ENCODE peak calls at places on chromosome 7, in five cellular contexts. One of them, this sample, is unnamed.
A peak's percentile ranks its signal among the peaks of the same experiment; 100 is the strongest.

GRCh38 chr7:75662579-75663301 is 76.0 kb downstream of the HIP1 start:
- DNase-seq in sigmoid colon: no peak
- DNase-seq in colonic mucosa: no peak
- DNase-seq in upper lobe of right lung: no peak
- DNase-seq in astrocyte: no peak
- DNase-seq in this sample: no peak

GRCh38 chr7:43680736-43681135 is 48.6 kb downstream of the COA1 start:
- DNase-seq in upper lobe of right lung: no peak
- DNase-seq in sigmoid colon: no peak
- DNase-seq in astrocyte: no peak
- DNase-seq in colonic mucosa: no peak
- DNase-seq in this sample: no peak

GRCh38 chr7:55191161-55191925 is 172.5 kb downstream of the EGFR start:
- DNase-seq in colonic mucosa: no peak
- DNase-seq in astrocyte: no peak
- DNase-seq in upper lobe of right lung: peak; percentile 58
- DNase-seq in sigmoid colon: no peak
- DNase-seq in this sample: no peak

GRCh38 chr7:45138433-45139267 is 18.9 kb upstream of the RAMP3 start:
- DNase-seq in sigmoid colon: no peak
- DNase-seq in upper lobe of right lung: no peak
- DNase-seq in colonic mucosa: no peak
- DNase-seq in astrocyte: no peak
- DNase-seq in this sample: no peak

GRCh38 chr7:112550468-112551060 is 69.8 kb downstream of the LSMEM1 start:
- DNase-seq in astrocyte: peak; percentile 35
- DNase-seq in colonic mucosa: peak; percentile 55
- DNase-seq in upper lobe of right lung: no peak
- DNase-seq in sigmoid colon: no peak
- DNase-seq in this sample: peak; percentile 71

GRCh38 chr7:33725111-33725510 is 180.2 kb upstream of the BMPER start:
- DNase-seq in colonic mucosa: no peak
- DNase-seq in sigmoid colon: no peak
- DNase-seq in upper lobe of right lung: no peak
- DNase-seq in astrocyte: no peak
- DNase-seq in this sample: no peak

GRCh38 chr7:20352573-20353304 is 22.0 kb downstream of the ITGB8 start:
- DNase-seq in colonic mucosa: no peak
- DNase-seq in upper lobe of right lung: no peak
- DNase-seq in sigmoid colon: no peak
- DNase-seq in astrocyte: peak; percentile 72
- DNase-seq in this sample: peak; percentile 100

GRCh38 chr7:24728503-24729364 is 28.5 kb downstream of the GSDME start:
- DNase-seq in sigmoid colon: no peak
- DNase-seq in upper lobe of right lung: no peak
- DNase-seq in colonic mucosa: no peak
- DNase-seq in astrocyte: peak; percentile 55
- DNase-seq in this sample: no peak

GRCh38 chr7:17941171-17941490 is 837 bp upstream of the SNX13 start:
- DNase-seq in sigmoid colon: no peak
- DNase-seq in colonic mucosa: no peak
- DNase-seq in upper lobe of right lung: no peak
- DNase-seq in astrocyte: no peak
- DNase-seq in this sample: peak; percentile 35

DNA sequence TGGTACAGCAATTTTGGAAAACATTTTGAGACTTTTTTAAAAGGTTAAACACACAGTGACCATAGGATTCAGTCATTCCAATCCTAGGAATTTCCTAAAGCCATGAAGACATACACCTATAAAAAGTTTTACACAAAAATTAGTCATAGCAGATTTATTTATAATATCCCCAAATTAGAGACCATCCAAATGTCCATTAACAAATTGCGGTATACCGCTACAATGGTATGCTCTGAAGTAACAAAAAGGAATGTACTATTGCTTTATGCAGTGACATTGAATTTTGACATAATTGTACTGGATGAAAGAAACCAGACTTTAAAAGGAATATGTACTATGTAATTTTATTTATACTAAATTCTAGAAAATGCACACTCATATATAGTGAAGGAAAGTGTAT is 362.8 kb downstream of the HGF start:
- DNase-seq in colonic mucosa: no peak
- DNase-seq in astrocyte: no peak
- DNase-seq in upper lobe of right lung: no peak
- DNase-seq in sigmoid colon: no peak
- DNase-seq in this sample: no peak
- TF ChIP-seq CTCF in colonic mucosa: no peak
- TF ChIP-seq CTCF in astrocyte: no peak
- TF ChIP-seq CTCF in upper lobe of right lung: no peak
- TF ChIP-seq CTCF in sigmoid colon: no peak
- TF ChIP-seq CTCF in this sample: no peak

GRCh38 chr7:32301427-32301826 is 188.8 kb downstream of the LSM5 start:
- DNase-seq in sigmoid colon: no peak
- DNase-seq in upper lobe of right lung: no peak
- DNase-seq in astrocyte: no peak
- DNase-seq in colonic mucosa: no peak
- DNase-seq in this sample: no peak

GRCh38 chr7:32298403-32299132 is 191.6 kb downstream of the LSM5 start:
- DNase-seq in upper lobe of right lung: no peak
- DNase-seq in astrocyte: no peak
- DNase-seq in sigmoid colon: no peak
- DNase-seq in colonic mucosa: no peak
- DNase-seq in this sample: no peak

GRCh38 chr7:32293833-32294232 is 196.3 kb downstream of the LSM5 start:
- DNase-seq in upper lobe of right lung: no peak
- DNase-seq in sigmoid colon: no peak
- DNase-seq in astrocyte: no peak
- DNase-seq in colonic mucosa: no peak
- DNase-seq in this sample: no peak

DNA sequence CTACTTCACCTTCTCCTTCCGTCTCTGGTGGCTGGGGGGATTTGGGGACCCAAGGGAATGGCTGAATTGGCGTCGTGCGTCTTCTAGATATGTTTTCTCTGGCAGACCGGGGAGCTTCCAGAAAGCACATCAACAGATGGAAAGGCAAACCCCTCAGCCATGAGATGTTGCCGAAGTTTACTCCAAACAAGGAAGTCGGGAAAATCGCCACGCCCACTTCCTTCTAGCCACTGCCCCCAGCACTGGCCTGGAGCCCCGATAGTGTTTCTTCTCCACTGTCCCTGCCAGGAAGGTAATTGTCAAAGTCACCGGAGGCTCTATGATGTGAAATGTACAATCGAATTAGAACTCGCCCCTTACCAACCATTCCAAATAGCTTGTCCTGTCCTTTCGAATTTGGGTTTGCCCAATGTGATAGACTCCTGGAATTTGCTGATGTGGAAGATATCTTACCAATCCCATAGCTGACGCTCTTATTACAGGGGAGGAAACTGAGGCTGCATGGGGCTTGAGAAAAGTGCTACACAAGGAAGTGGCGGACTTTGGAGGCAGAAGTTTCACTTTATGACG is 191.0 kb downstream of the LSM5 start:
- DNase-seq in colonic mucosa: no peak
- DNase-seq in astrocyte: no peak
- DNase-seq in sigmoid colon: no peak
- DNase-seq in upper lobe of right lung: no peak
- DNase-seq in this sample: peak; percentile 6
- H3K4me3 ChIP-seq in colonic mucosa: peak overlapping the region; percentile 20
- H3K4me3 ChIP-seq in astrocyte: peak overlapping the region; percentile 64
- H3K4me3 ChIP-seq in sigmoid colon: peak overlapping the region; percentile 46
- H3K4me3 ChIP-seq in upper lobe of right lung: peak overlapping the region; percentile 33
- H3K4me3 ChIP-seq in this sample: peak overlapping the region; percentile 25

DNA sequence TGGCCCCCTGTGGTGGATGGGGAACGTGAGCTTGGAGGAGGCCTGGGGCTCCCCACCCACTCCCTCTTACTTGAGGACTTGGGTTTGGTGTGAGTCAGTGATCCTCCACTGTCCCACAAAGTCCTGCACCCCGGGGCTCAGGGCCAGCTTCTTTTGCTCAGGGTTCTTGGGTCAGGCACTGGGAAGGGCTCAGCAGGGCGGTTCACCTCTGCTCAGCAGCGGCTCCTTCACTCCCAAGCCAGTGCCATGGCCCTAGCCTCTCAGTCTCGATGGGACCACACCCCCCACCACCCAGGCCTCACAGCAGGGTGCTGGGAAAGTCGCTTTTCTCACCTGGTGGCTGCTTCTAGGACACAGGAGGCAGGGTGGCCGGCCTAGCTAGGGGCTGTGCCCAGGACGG is 59.1 kb downstream of the ELFN1 start:
- DNase-seq in sigmoid colon: no peak
- DNase-seq in colonic mucosa: no peak
- DNase-seq in upper lobe of right lung: no peak
- DNase-seq in astrocyte: no peak
- DNase-seq in this sample: no peak
- H3K36me3 ChIP-seq in sigmoid colon: no peaks in the 10 kb centered on the region
- H3K36me3 ChIP-seq in colonic mucosa: no peaks in the 10 kb centered on the region
- H3K36me3 ChIP-seq in upper lobe of right lung: no peaks in the 10 kb centered on the region
- H3K36me3 ChIP-seq in astrocyte: no peaks in the 10 kb centered on the region
- H3K36me3 ChIP-seq in this sample: no peaks in the 10 kb centered on the region

GRCh38 chr7:28615091-28615490 is 202.8 kb downstream of the CREB5 start:
- DNase-seq in sigmoid colon: no peak
- DNase-seq in colonic mucosa: no peak
- DNase-seq in astrocyte: no peak
- DNase-seq in upper lobe of right lung: no peak
- DNase-seq in this sample: no peak
- TF ChIP-seq CTCF in sigmoid colon: no peak
- TF ChIP-seq CTCF in colonic mucosa: no peak
- TF ChIP-seq CTCF in astrocyte: no peak
- TF ChIP-seq CTCF in upper lobe of right lung: no peak
- TF ChIP-seq CTCF in this sample: no peak

DNA sequence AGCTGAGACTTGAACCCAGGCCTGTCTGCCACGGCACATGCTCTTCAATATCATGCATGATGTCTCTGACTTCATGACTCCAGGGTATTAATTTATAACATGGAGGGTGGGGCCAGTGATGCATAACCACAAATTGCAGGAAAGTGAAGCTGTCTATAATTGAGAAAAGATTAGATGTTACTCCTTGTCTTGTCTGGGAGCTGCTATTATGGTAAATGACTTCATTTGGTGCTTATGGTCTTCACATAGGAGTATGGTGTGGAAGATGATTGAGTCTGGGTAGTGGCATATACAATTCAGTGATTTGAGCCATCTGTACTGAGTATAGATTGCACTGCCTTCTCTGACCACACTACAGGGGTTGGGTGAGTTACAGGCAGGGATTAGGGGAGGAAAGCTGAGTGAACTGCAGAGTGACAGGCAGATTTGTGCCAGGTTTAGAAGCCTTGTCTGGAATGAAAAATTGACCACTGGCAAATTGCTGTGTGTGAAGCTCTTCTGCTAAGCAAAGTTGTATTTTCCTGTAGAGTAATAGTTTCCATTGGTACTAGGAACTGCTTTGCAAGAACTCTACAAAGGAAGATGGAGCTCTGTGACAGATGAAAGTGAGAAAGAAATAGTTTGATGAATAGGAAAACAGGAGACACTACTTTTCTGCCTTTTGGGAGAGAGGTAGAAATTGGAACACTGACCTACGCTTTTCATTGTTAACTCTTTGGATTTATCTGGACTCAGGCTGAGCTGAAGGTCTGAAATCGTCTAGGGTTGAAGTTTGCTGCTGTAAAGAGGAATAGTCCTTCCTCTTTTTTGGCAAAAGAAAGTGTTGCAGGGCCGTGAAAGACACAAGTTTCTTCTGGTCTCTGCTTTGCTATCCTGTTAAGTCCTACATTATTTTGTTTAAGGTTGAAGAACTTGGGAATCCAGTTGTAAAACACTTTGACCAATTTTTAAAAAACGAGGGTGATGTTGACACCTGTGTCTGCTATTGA is 2.7 kb downstream of the SND1 start:
- DNase-seq in colonic mucosa: no peak
- DNase-seq in sigmoid colon: no peak
- DNase-seq in astrocyte: peak; percentile 27
- DNase-seq in upper lobe of right lung: no peak
- DNase-seq in this sample: peak; percentile 15
- H3K4me3 ChIP-seq in colonic mucosa: no peak overlapping the region
- H3K4me3 ChIP-seq in sigmoid colon: no peak overlapping the region
- H3K4me3 ChIP-seq in astrocyte: peak overlapping the region; percentile 97
- H3K4me3 ChIP-seq in upper lobe of right lung: no peak overlapping the region
- H3K4me3 ChIP-seq in this sample: no peak overlapping the region

GRCh38 chr7:120760851-120761250 is 97.1 kb downstream of the TSPAN12 start:
- DNase-seq in astrocyte: no peak
- DNase-seq in colonic mucosa: no peak
- DNase-seq in upper lobe of right lung: no peak
- DNase-seq in sigmoid colon: no peak
- DNase-seq in this sample: no peak
- H3K36me3 ChIP-seq in astrocyte: no peaks in the 10 kb centered on the region
- H3K36me3 ChIP-seq in colonic mucosa: no peaks in the 10 kb centered on the region
- H3K36me3 ChIP-seq in upper lobe of right lung: no peaks in the 10 kb centered on the region
- H3K36me3 ChIP-seq in sigmoid colon: no peaks in the 10 kb centered on the region
- H3K36me3 ChIP-seq in this sample: no peaks in the 10 kb centered on the region

GRCh38 chr7:78095549-78095948 is 297.0 kb downstream of the PHTF2 start:
- DNase-seq in colonic mucosa: no peak
- DNase-seq in astrocyte: peak; percentile 86
- DNase-seq in sigmoid colon: no peak
- DNase-seq in upper lobe of right lung: no peak
- DNase-seq in this sample: peak; percentile 28
- TF ChIP-seq CTCF in colonic mucosa: no peak
- TF ChIP-seq CTCF in astrocyte: no peak
- TF ChIP-seq CTCF in sigmoid colon: no peak
- TF ChIP-seq CTCF in upper lobe of right lung: no peak
- TF ChIP-seq CTCF in this sample: no peak